ENCODE peak calls at places on chromosomes 11 and 22, in seven cellular contexts. V is transverse colon, L is colonic mucosa, W is H1, P is left ventricle myocardium inferior, Q is PC-3, M is lower lobe of right lung. T is an unnamed sample.

GRCh38 chr11:63020671-63021255 is 5.1 kb upstream of the SLC22A8 start:
- DNase-seq in V (no peak), L (peak), W (peak), P (no peak), Q (peak), M (no peak), T (no peak)

GRCh38 chr22:40009231-40009769 is 14.5 kb downstream of the FAM83F start:
- DNase-seq in V (peak), L (peak), W (no peak), P (no peak), Q (peak), M (peak), T (no peak)

GRCh38 chr22:30005213-30005857 is 74.9 kb upstream of the HORMAD2 start:
- DNase-seq in V (peak), L (peak), W (peak), P (peak), Q (peak), M (peak), T (no peak)

GRCh38 chr11:45193695-45194094 is 47.3 kb downstream of the PRDM11 start:
- DNase-seq in V (no peak), L (no peak), W (no peak), P (peak), Q (no peak), M (no peak), T (no peak)

GRCh38 chr11:122780296-122780949 is 57.9 kb upstream of the CRTAM start:
- DNase-seq in V (no peak), L (no peak), W (no peak), P (no peak), Q (no peak), M (no peak), T (no peak)

GRCh38 chr11:38476808-38477565 is 1879.0 kb upstream of the RAG2 start:
- DNase-seq in V (no peak), L (no peak), W (no peak), P (no peak), Q (peak), M (no peak), T (no peak)

GRCh38 chr22:39943366-39943765 is 16.8 kb upstream of the TMA7B start:
- DNase-seq in V (no peak), L (no peak), W (no peak), P (no peak), Q (peak), M (no peak), T (no peak)

GRCh38 chr11:32006799-32007388 is 84.0 kb upstream of the RCN1 start:
- DNase-seq in V (no peak), L (no peak), W (no peak), P (no peak), Q (peak), M (no peak), T (no peak)

GRCh38 chr11:130868087-130868486 is 48.2 kb downstream of the SNX19 start:
- DNase-seq in V (no peak), L (no peak), W (no peak), P (no peak), Q (no peak), M (no peak), T (no peak)

GRCh38 chr11:87007938-87008337 is 29.8 kb upstream of the TMEM135 start:
- DNase-seq in V (no peak), L (no peak), W (no peak), P (no peak), Q (peak), M (no peak), T (no peak)

GRCh38 chr11:76606102-76606793 is 64.3 kb downstream of the LRRC32 start:
- DNase-seq in V (no peak), L (peak), W (no peak), P (peak), Q (no peak), M (no peak), T (no peak)

GRCh38 chr11:70435765-70436500 is 37.6 kb downstream of the CTTN start:
- DNase-seq in V (no peak), L (no peak), W (no peak), P (no peak), Q (no peak), M (no peak), T (no peak)

GRCh38 chr11:104856607-104857006 is 41.7 kb downstream of the CASP12 start:
- DNase-seq in V (no peak), L (no peak), W (no peak), P (no peak), Q (no peak), M (no peak), T (no peak)

GRCh38 chr11:112227002-112227401 is 774 bp downstream of the PTS start:
- DNase-seq in V (no peak), L (no peak), W (no peak), P (no peak), Q (no peak), M (no peak), T (no peak)

GRCh38 chr11:79388201-79388600 is 52.6 kb downstream of the TENM4 start:
- DNase-seq in V (no peak), L (no peak), W (no peak), P (no peak), Q (no peak), M (no peak), T (no peak)

GRCh38 chr11:18769802-18770456 is 21.7 kb downstream of the PTPN5 start:
- DNase-seq in V (peak), L (peak), W (no peak), P (no peak), Q (no peak), M (no peak), T (no peak)

GRCh38 chr11:83681045-83681781 is 395.0 kb upstream of the CCDC90B start:
- DNase-seq in V (no peak), L (no peak), W (no peak), P (no peak), Q (no peak), M (no peak), T (no peak)

GRCh38 chr11:118047749-118048148 is 29.1 kb upstream of the TMPRSS4 start:
- DNase-seq in V (no peak), L (no peak), W (no peak), P (no peak), Q (no peak), M (no peak), T (no peak)

GRCh38 chr11:130916910-130917309 is 631 bp upstream of the SNX19 start:
- DNase-seq in V (no peak), L (no peak), W (no peak), P (no peak), Q (no peak), M (no peak), T (no peak)

GRCh38 chr11:129249351-129249750 is 57.2 kb upstream of the ARHGAP32 start:
- DNase-seq in V (no peak), L (no peak), W (no peak), P (no peak), Q (peak), M (no peak), T (no peak)

GRCh38 chr11:49151211-49151610 is 57.2 kb downstream of the FOLH1 start:
- DNase-seq in V (no peak), L (no peak), W (no peak), P (no peak), Q (no peak), M (no peak), T (no peak)

GRCh38 chr11:65290448-65291165 is 24.1 kb upstream of the CDC42EP2 start:
- DNase-seq in V (peak), L (peak), W (no peak), P (peak), Q (peak), M (peak), T (no peak)

GRCh38 chr11:70419307-70420007 is 21.1 kb downstream of the CTTN start:
- DNase-seq in V (no peak), L (no peak), W (no peak), P (no peak), Q (no peak), M (no peak), T (no peak)

GRCh38 chr22:22357024-22357868 is 112.7 kb downstream of the VPREB1 start:
- DNase-seq in V (peak), L (peak), W (peak), P (peak), Q (peak), M (peak), T (peak)

GRCh38 chr11:61912991-61913698 is 4.2 kb downstream of the RAB3IL1 start:
- DNase-seq in V (no peak), L (peak), W (no peak), P (peak), Q (no peak), M (peak), T (peak)

GRCh38 chr11:14812776-14813175 is 79.3 kb downstream of the CYP2R1 start:
- DNase-seq in V (no peak), L (no peak), W (no peak), P (no peak), Q (no peak), M (no peak), T (no peak)

GRCh38 chr11:67285541-67286498 is 3.3 kb upstream of the ANKRD13D start:
- DNase-seq in V (no peak), L (no peak), W (no peak), P (peak), Q (no peak), M (peak), T (no peak)

GRCh38 chr11:96326954-96327353 is 16.0 kb downstream of the MAML2 start:
- DNase-seq in V (no peak), L (no peak), W (no peak), P (no peak), Q (no peak), M (no peak), T (no peak)
- H3K27ac ChIP-seq in V (no peak), L (no peak), W (no peak), P (no peak), Q (no peak), M (no peak), T (peak)

GRCh38 chr11:78274739-78275138 is 86.0 kb downstream of the USP35 start:
- DNase-seq in V (no peak), L (no peak), W (no peak), P (no peak), Q (no peak), M (no peak), T (no peak)
- H3K27ac ChIP-seq in V (no peak), L (no peak), W (no peak), P (no peak), Q (no peak), M (no peak), T (no peak)

GRCh38 chr22:49150801-49151221 is 676.9 kb downstream of the BRD1 start:
- DNase-seq in V (no peak), L (no peak), W (no peak), P (no peak), Q (no peak), M (no peak), T (peak)
- H3K27ac ChIP-seq in V (no peak), L (no peak), W (no peak), P (no peak), Q (no peak), M (no peak), T (no peak)

GRCh38 chr11:1737080-1737757 is 13.2 kb downstream of the IFITM10 start:
- DNase-seq in V (no peak), L (no peak), W (no peak), P (no peak), Q (no peak), M (no peak), T (peak)
- H3K27ac ChIP-seq in V (no peak), L (no peak), W (no peak), P (no peak), Q (no peak), M (no peak), T (no peak)

GRCh38 chr11:72581067-72581466 is 93.2 kb downstream of the PDE2A start:
- DNase-seq in V (no peak), L (no peak), W (no peak), P (no peak), Q (no peak), M (no peak), T (peak)
- H3K27ac ChIP-seq in V (no peak), L (no peak), W (no peak), P (no peak), Q (no peak), M (no peak), T (no peak)